ENCODE peak calls at places on chromosome 7, in six cellular contexts. H is fibroblast of lung, B is cardiac muscle cell, M is psoas muscle, N is ovary, A is fibroblast of mammary gland. Z is an unnamed sample.

GRCh38 chr7:8261711-8262695 is at the start of gene ICA1:
- DNase-seq in H (peak), B (peak), M (peak), N (peak), A (peak), Z (peak)

GRCh38 chr7:104848386-104848990 is 165.5 kb upstream of the KMT2E start:
- DNase-seq in H (peak), B (peak), M (no peak), N (no peak), A (peak), Z (peak)

GRCh38 chr7:105830405-105831218 is 45.8 kb downstream of the ATXN7L1 start:
- DNase-seq in H (peak), B (no peak), M (no peak), N (no peak), A (peak), Z (peak)

GRCh38 chr7:35025391-35025870 is 11.9 kb downstream of the DPY19L1 start:
- DNase-seq in H (no peak), B (no peak), M (no peak), N (no peak), A (no peak), Z (no peak)

GRCh38 chr7:85972504-85973141 is 671.1 kb upstream of the GRM3 start:
- DNase-seq in H (no peak), B (no peak), M (no peak), N (no peak), A (no peak), Z (no peak)

GRCh38 chr7:29479606-29480200 is 83.9 kb upstream of the PRR15 start:
- DNase-seq in H (no peak), B (no peak), M (no peak), N (peak), A (peak), Z (no peak)

GRCh38 chr7:48168159-48168558 is 3.1 kb upstream of the ABCA13 start:
- DNase-seq in H (peak), B (no peak), M (no peak), N (no peak), A (peak), Z (no peak)

GRCh38 chr7:121394709-121395140 is 1.4 kb downstream of the FAM3C start:
- DNase-seq in H (peak), B (no peak), M (no peak), N (no peak), A (peak), Z (peak)

GRCh38 chr7:74479961-74480829 is 26.5 kb downstream of the GTF2IRD1 start:
- DNase-seq in H (peak), B (peak), M (peak), N (peak), A (peak), Z (peak)

GRCh38 chr7:12949060-12950045 is 261.9 kb downstream of the ARL4A start:
- DNase-seq in H (peak), B (no peak), M (no peak), N (no peak), A (peak), Z (no peak)

GRCh38 chr7:91780526-91780925 is 100.0 kb downstream of the MTERF1 start:
- DNase-seq in H (no peak), B (no peak), M (no peak), N (no peak), A (no peak), Z (no peak)

GRCh38 chr7:36601596-36601995 is 122.7 kb downstream of the AOAH start:
- DNase-seq in H (peak), B (no peak), M (no peak), N (no peak), A (no peak), Z (no peak)

GRCh38 chr7:121494531-121494930 is 98.4 kb upstream of the FAM3C start:
- DNase-seq in H (peak), B (no peak), M (no peak), N (no peak), A (no peak), Z (no peak)

GRCh38 chr7:134855467-134855866 is 76.0 kb downstream of the CALD1 start:
- DNase-seq in H (peak), B (no peak), M (no peak), N (no peak), A (peak), Z (no peak)

GRCh38 chr7:124570558-124570957 is 195.0 kb downstream of the GPR37 start:
- DNase-seq in H (no peak), B (no peak), M (no peak), N (no peak), A (no peak), Z (no peak)

GRCh38 chr7:30975257-30975899 is 11.6 kb downstream of the GHRHR start:
- DNase-seq in H (no peak), B (no peak), M (no peak), N (no peak), A (no peak), Z (no peak)

GRCh38 chr7:6365451-6365850 is 82.3 kb downstream of the DAGLB start:
- DNase-seq in H (no peak), B (no peak), M (no peak), N (no peak), A (no peak), Z (no peak)

GRCh38 chr7:10789170-10789569 is 184.5 kb upstream of the PHF14 start:
- DNase-seq in H (no peak), B (no peak), M (no peak), N (no peak), A (no peak), Z (no peak)

GRCh38 chr7:105198223-105198622 is 184.2 kb downstream of the KMT2E start:
- DNase-seq in H (peak), B (peak), M (no peak), N (no peak), A (peak), Z (peak)

GRCh38 chr7:99679400-99680191 is at the start of gene CYP3A5:
- DNase-seq in H (no peak), B (peak), M (peak), N (no peak), A (peak), Z (peak)

GRCh38 chr7:33421384-33421783 is 292.0 kb downstream of the BBS9 start:
- DNase-seq in H (no peak), B (no peak), M (no peak), N (no peak), A (peak), Z (no peak)

GRCh38 chr7:158157460-158157859 is 430.2 kb downstream of the PTPRN2 start:
- DNase-seq in H (no peak), B (no peak), M (no peak), N (no peak), A (no peak), Z (no peak)

GRCh38 chr7:130151591-130152269 is 53.5 kb downstream of the TMEM209 start:
- DNase-seq in H (peak), B (no peak), M (no peak), N (no peak), A (peak), Z (no peak)

GRCh38 chr7:30511973-30512662 is 7.5 kb upstream of the GGCT start:
- DNase-seq in H (no peak), B (no peak), M (no peak), N (no peak), A (no peak), Z (no peak)

GRCh38 chr7:111525100-111525499 is 37.2 kb downstream of the IMMP2L start:
- DNase-seq in H (no peak), B (no peak), M (no peak), N (no peak), A (no peak), Z (no peak)

GRCh38 chr7:116672596-116673503 is 854 bp downstream of the MET start:
- DNase-seq in H (peak), B (peak), M (peak), N (no peak), A (peak), Z (peak)

GRCh38 chr7:114842551-114843065 is 79.3 kb upstream of the MDFIC start:
- DNase-seq in H (no peak), B (no peak), M (no peak), N (no peak), A (no peak), Z (no peak)

GRCh38 chr7:94769726-94770125 is 113.8 kb upstream of the SGCE start:
- DNase-seq in H (no peak), B (no peak), M (no peak), N (no peak), A (no peak), Z (no peak)

GRCh38 chr7:140059288-140060242 is 3.2 kb downstream of the PARP12 start:
- DNase-seq in H (peak), B (no peak), M (peak), N (peak), A (peak), Z (peak)

GRCh38 chr7:104530243-104530642 is 201.8 kb downstream of the LHFPL3 start:
- DNase-seq in H (no peak), B (no peak), M (no peak), N (no peak), A (no peak), Z (no peak)

GRCh38 chr7:130141161-130141857 is 63.9 kb downstream of the TMEM209 start:
- DNase-seq in H (peak), B (peak), M (peak), N (peak), A (peak), Z (peak)

GRCh38 chr7:27151341-27151944 is 940 bp downstream of the HOXA3 start:
- DNase-seq in H (no peak), B (no peak), M (no peak), N (no peak), A (peak), Z (no peak)

GRCh38 chr7:28473567-28474266 is 61.4 kb downstream of the CREB5 start:
- DNase-seq in H (no peak), B (no peak), M (peak), N (no peak), A (peak), Z (no peak)

GRCh38 chr7:77330169-77330882 is 85.8 kb downstream of the GSAP start:
- DNase-seq in H (no peak), B (no peak), M (no peak), N (no peak), A (peak), Z (no peak)

GRCh38 chr7:101179117-101179779 is 845 bp downstream of the NAT16 start:
- DNase-seq in H (no peak), B (no peak), M (no peak), N (no peak), A (no peak), Z (no peak)

DNA sequence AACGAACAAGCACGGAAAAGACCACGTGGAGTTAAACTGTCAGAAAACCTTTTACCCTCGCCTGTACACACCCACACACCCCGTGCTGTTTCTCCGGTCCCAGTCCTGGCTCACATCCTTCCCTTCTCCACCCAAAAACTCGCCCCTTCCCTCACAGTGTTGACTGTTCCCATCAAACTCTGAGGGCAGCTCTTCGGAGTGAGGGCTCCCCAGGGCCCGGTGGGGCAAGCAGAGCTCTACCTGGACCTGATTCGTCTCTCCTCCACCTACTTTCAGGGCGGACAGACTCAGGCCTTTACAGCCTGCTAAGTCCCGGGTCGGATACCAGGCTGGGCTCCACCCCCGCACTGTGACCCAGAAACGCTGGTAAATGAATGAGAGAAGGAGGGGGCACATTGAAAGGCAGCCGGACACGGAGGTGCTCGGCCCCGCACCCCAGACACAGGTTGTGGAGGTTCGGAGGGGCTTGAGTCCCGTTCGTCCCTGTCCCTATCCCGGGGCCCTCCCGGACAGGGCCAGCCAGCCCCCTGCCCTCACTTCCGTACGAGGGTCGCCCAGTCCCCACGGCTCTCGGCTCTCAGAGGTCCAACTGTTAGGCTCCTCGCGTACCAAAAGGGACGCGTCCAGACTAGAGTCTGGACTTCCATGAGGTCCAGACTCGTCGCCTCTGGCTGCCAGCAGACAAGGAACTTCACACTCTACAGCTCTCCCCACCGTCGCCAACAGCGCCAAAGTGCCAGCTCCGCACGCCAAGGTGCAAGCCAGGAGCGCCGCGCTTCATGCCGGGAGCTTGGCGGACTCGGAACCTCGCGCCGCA is 31.7 kb upstream of the ASL start:
- DNase-seq in H (peak), B (peak), M (peak), N (peak), A (peak), Z (peak)
- H3K4me3 ChIP-seq in H (peak), B (peak), M (peak), N (peak), A (peak), Z (peak)

GRCh38 chr7:150481207-150481920 is 30.9 kb downstream of the GIMAP8 start:
- DNase-seq in H (no peak), B (no peak), M (no peak), N (no peak), A (no peak), Z (no peak)
- H3K4me3 ChIP-seq in H (no peak), B (no peak), M (no peak), N (no peak), A (no peak), Z (no peak)

GRCh38 chr7:16880469-16881034 is 1.2 kb downstream of the AGR3 start:
- DNase-seq in H (no peak), B (no peak), M (no peak), N (no peak), A (no peak), Z (no peak)

GRCh38 chr7:16883918-16884317 is 2.1 kb upstream of the AGR3 start:
- DNase-seq in H (no peak), B (no peak), M (no peak), N (no peak), A (no peak), Z (no peak)

GRCh38 chr7:16881809-16882208 is at the start of gene AGR3:
- DNase-seq in H (no peak), B (no peak), M (no peak), N (no peak), A (no peak), Z (peak)
- H3K4me3 ChIP-seq in H (no peak), B (no peak), M (no peak), N (no peak), A (no peak), Z (no peak)

GRCh38 chr7:13990984-13991790 is 1.7 kb upstream of the ETV1 start:
- DNase-seq in H (peak), B (peak), M (peak), N (peak), A (peak), Z (peak)

GRCh38 chr7:13989944-13990295 is 454 bp upstream of the ETV1 start:
- DNase-seq in H (no peak), B (no peak), M (no peak), N (no peak), A (no peak), Z (no peak)

GRCh38 chr7:13991791-13992620 is 2.5 kb upstream of the ETV1 start:
- DNase-seq in H (peak), B (no peak), M (no peak), N (no peak), A (no peak), Z (no peak)

GRCh38 chr7:13990319-13990983 is 985 bp upstream of the ETV1 start:
- DNase-seq in H (peak), B (peak), M (peak), N (no peak), A (peak), Z (peak)

GRCh38 chr7:13992621-13992982 is 3.1 kb upstream of the ETV1 start:
- DNase-seq in H (no peak), B (no peak), M (no peak), N (no peak), A (no peak), Z (no peak)
- H3K4me3 ChIP-seq in H (peak), B (no peak), M (peak), N (no peak), A (no peak), Z (no peak)

DNA sequence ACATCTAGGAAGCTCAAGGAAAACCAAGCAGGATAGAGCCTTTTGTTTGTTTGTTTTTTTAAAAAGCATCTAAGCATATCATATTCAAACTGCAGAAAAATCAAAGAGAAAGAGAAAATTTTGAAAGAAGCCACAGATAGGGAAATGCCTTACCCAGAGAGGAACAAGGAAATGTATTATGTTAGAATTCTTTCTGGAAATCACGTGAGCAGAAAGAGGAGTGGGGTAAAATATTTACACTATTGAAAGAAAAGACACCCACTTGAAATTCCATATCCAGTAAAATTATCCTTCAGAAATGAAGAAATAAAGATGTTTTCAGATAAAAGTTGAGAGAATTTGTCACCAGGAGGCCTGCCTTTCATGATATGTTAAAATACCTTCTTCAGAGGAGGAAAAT is 775.7 kb upstream of the IGFBP3 start:
- DNase-seq in H (no peak), B (no peak), M (no peak), N (no peak), A (no peak), Z (no peak)
- H3K4me3 ChIP-seq in H (no peak), B (no peak), M (no peak), N (no peak), A (no peak), Z (no peak)

GRCh38 chr7:24981544-24981951 is 1.6 kb upstream of the OSBPL3 start:
- DNase-seq in H (peak), B (peak), M (peak), N (peak), A (peak), Z (peak)

GRCh38 chr7:24992314-24992713 is 12.3 kb upstream of the OSBPL3 start:
- DNase-seq in H (no peak), B (no peak), M (no peak), N (no peak), A (no peak), Z (no peak)

GRCh38 chr7:24982917-24983316 is 2.9 kb upstream of the OSBPL3 start:
- DNase-seq in H (no peak), B (peak), M (no peak), N (no peak), A (peak), Z (no peak)

GRCh38 chr7:24991333-24991732 is 11.4 kb upstream of the OSBPL3 start:
- DNase-seq in H (no peak), B (no peak), M (no peak), N (no peak), A (no peak), Z (no peak)

DNA sequence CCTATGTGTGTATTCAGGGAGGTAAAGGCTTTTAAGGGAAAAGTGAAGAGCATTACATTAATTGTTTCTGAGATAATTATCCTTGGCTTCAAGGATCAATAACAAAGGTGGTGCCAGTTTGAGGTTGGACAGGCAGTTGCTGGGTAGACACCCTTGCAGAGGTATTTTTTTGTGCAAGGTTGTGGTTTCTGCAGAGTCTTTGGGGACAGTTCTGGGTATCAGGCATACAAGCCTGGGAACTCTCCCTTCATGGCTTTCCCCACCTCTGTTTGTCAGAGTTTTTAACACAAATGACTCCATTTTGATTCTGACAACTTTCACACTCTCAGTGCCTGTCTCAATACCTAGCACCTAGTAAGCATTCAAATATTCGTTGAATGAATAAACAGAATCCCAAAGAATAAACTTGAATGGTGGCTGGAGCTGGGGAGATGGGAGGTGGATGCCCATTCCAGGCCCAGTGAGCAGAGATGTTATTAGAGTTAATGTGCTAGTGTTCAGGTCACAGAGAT is 7.4 kb upstream of the OSBPL3 start:
- DNase-seq in H (no peak), B (no peak), M (no peak), N (no peak), A (no peak), Z (no peak)
- H3K4me3 ChIP-seq in H (no peak), B (no peak), M (no peak), N (no peak), A (no peak), Z (no peak)

GRCh38 chr7:20835111-20835750 is 48.5 kb upstream of the SP8 start:
- DNase-seq in H (no peak), B (no peak), M (no peak), N (no peak), A (no peak), Z (no peak)
- H3K4me3 ChIP-seq in H (no peak), B (no peak), M (no peak), N (no peak), A (no peak), Z (no peak)

GRCh38 chr7:137992738-137993394 is 9.0 kb downstream of the CREB3L2 start:
- DNase-seq in H (peak), B (no peak), M (peak), N (peak), A (peak), Z (peak)

GRCh38 chr7:137990251-137990901 is 11.5 kb downstream of the CREB3L2 start:
- DNase-seq in H (peak), B (no peak), M (no peak), N (no peak), A (peak), Z (no peak)

GRCh38 chr7:137993395-137993743 is 8.5 kb downstream of the CREB3L2 start:
- DNase-seq in H (no peak), B (no peak), M (no peak), N (no peak), A (no peak), Z (no peak)

GRCh38 chr7:137994091-137994688 is 7.7 kb downstream of the CREB3L2 start:
- DNase-seq in H (no peak), B (no peak), M (no peak), N (no peak), A (no peak), Z (peak)

DNA sequence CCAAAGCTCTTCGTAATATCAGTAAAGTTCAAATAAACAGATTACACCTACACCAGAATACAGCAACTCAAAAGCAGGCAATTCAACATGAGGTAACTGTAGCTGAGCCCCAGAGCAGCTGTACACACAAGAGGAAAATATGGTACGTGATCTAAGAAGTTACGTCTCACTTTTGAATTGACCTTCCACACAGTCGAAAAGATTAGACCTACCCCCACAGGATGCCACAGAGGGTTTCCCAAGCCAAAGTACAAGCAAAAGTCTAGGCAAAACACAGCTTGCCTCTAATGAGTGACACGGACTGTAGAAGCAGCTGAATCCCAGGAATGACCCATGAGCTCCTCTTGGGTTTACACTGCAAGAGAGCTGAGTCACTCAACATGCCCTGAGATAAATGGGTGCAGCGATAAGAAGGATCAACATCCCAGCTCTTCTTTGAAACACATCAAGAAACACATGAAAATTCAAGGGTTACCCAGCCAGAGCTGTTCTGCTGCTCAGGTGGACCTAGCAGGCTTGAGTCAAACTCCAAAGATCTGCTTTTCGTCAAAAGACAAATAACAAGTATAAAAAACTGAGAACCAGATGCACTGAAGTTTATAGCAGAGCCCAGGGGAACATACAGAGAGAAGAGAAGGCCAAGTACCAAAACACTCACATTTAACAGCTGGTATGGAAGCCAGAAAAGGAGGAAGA is 9.7 kb downstream of the CREB3L2 start:
- DNase-seq in H (peak), B (no peak), M (no peak), N (no peak), A (peak), Z (peak)
- H3K4me3 ChIP-seq in H (peak), B (no peak), M (no peak), N (no peak), A (peak), Z (no peak)

Z was measured in hepatocyte.